ENCODE peak calls at places on chromosomes 4 and X, in ten cellular contexts. P is tibial artery, K is BE2C, V is heart left ventricle, L is brain microvascular endothelial cell, C is endothelial cell, S is mesothelial cell of epicardium, I is HFFc6, J is type B pancreatic cell, X is AG04450. Y is an unnamed sample.

GRCh38 chrX:24080670-24081069 is 25.9 kb downstream of the EIF2S3 start:
- DNase-seq in K (no peak), C (no peak), S (no peak), X (no peak), P (no peak), V (no peak), L (no peak), J (no peak), I (no peak), Y (peak)

GRCh38 chr4:110769578-110769977 is 146.7 kb upstream of the PITX2 start:
- DNase-seq in J (no peak), V (no peak), I (no peak), C (no peak), P (no peak), L (no peak), X (no peak), S (no peak), K (no peak), Y (no peak)

GRCh38 chr4:85701881-85702321 is 227.0 kb downstream of the ARHGAP24 start:
- DNase-seq in V (no peak), X (no peak), L (no peak), P (no peak), K (no peak), S (no peak), J (no peak), C (no peak), I (no peak), Y (peak)

GRCh38 chrX:72554448-72555140 is 18.0 kb downstream of the HDAC8 start:
- DNase-seq in C (peak), S (no peak), K (peak), V (no peak), I (no peak), L (peak), J (no peak), X (no peak), P (peak), Y (peak)

GRCh38 chr4:126247409-126247808 is 932.7 kb downstream of the FAT4 start:
- DNase-seq in V (no peak), J (no peak), P (no peak), X (no peak), L (no peak), C (no peak), S (no peak), K (no peak), I (no peak), Y (no peak)

GRCh38 chr4:17771284-17771908 is 10.0 kb downstream of the FAM184B start:
- DNase-seq in V (no peak), L (no peak), S (no peak), I (no peak), X (no peak), C (no peak), P (no peak), K (peak), J (no peak), Y (no peak)

GRCh38 chr4:99763635-99764101 is 53.0 kb upstream of the DAPP1 start:
- DNase-seq in K (no peak), I (peak), P (no peak), S (no peak), X (peak), V (no peak), L (peak), J (no peak), C (no peak), Y (no peak)

GRCh38 chr4:5839751-5840674 is 52.9 kb downstream of the CRMP1 start:
- DNase-seq in X (no peak), S (no peak), K (no peak), J (no peak), L (no peak), C (no peak), I (no peak), V (peak), P (no peak), Y (no peak)

GRCh38 chr4:76856183-76856969 is 41.6 kb downstream of the SOWAHB start:
- DNase-seq in J (no peak), S (no peak), X (peak), I (peak), C (no peak), L (peak), K (no peak), P (no peak), V (no peak), Y (no peak)

GRCh38 chrX:9842541-9842940 is 56.3 kb downstream of the SHROOM2 start:
- DNase-seq in J (no peak), S (no peak), P (no peak), V (no peak), X (no peak), C (no peak), I (no peak), K (no peak), L (no peak), Y (no peak)

GRCh38 chrX:71214604-71215334 is 8.3 kb upstream of the GJB1 start:
- DNase-seq in J (no peak), L (no peak), S (no peak), X (no peak), V (no peak), C (no peak), P (no peak), I (no peak), K (no peak), Y (no peak)

GRCh38 chr4:40843696-40844095 is 93.9 kb downstream of the NSUN7 start:
- DNase-seq in J (no peak), P (peak), S (no peak), C (no peak), X (no peak), L (no peak), V (no peak), K (no peak), I (no peak), Y (peak)
- TF ChIP-seq CTCF in J (peak), P (no peak), S (no peak), C (no peak), X (no peak), L (peak), V (no peak), K (peak), I (peak), Y (peak)

GRCh38 chr4:55438314-55438713 is 42.6 kb downstream of the TMEM165 start:
- DNase-seq in I (no peak), K (no peak), V (no peak), L (no peak), S (no peak), X (no peak), C (no peak), J (no peak), P (no peak), Y (no peak)

GRCh38 chr4:55437356-55437796 is 41.6 kb downstream of the TMEM165 start:
- DNase-seq in P (no peak), K (no peak), V (no peak), X (no peak), I (peak), L (peak), J (no peak), C (no peak), S (no peak), Y (no peak)

GRCh38 chr4:55431710-55432336 is 36.1 kb downstream of the TMEM165 start:
- DNase-seq in K (no peak), I (no peak), P (no peak), J (no peak), X (no peak), V (no peak), S (no peak), C (no peak), L (no peak), Y (no peak)

GRCh38 chr4:55437823-55438222 is 42.1 kb downstream of the TMEM165 start:
- DNase-seq in J (no peak), I (no peak), C (no peak), K (no peak), L (no peak), V (no peak), S (no peak), X (no peak), P (no peak), Y (no peak)

GRCh38 chr4:55435136-55435535 is 39.4 kb downstream of the TMEM165 start:
- DNase-seq in L (no peak), X (no peak), V (no peak), J (no peak), P (no peak), C (peak), S (no peak), I (peak), K (no peak), Y (peak)
- TF ChIP-seq CTCF in L (peak), X (peak), V (no peak), J (peak), P (no peak), C (peak), S (no peak), I (peak), K (peak), Y (peak)

GRCh38 chrX:53047228-53047627 is 1.4 kb upstream of the GPR173 start:
- DNase-seq in L (no peak), X (no peak), I (peak), S (no peak), C (no peak), V (no peak), K (peak), J (no peak), P (no peak), Y (no peak)
- TF ChIP-seq CTCF in L (peak), X (peak), I (peak), S (peak), C (peak), V (no peak), K (peak), J (peak), P (no peak), Y (no peak)

DNA sequence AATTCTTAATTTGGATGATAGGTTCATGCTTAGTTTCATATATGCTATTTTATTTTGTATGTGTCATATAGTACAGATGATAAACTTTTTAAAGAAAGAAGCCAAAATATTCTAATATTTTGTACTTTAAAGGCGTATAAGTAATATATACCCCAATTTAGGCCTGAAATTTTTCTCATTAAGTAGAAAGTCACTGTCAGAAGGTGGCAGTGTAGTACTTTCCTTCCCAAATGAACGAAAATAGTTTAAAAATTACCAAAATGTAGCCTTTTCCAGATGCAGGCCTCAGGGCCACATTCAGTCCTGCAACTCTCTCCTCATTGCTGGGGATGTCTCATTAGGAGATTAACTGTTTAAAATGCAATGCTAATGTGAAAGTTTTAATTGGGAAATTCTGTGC is 1263.6 kb downstream of the C4orf33 start:
- DNase-seq in S (no peak), P (no peak), C (no peak), X (no peak), J (no peak), I (peak), L (peak), K (no peak), V (no peak), Y (no peak)
- TF ChIP-seq CTCF in S (no peak), P (no peak), C (peak), X (peak), J (peak), I (peak), L (peak), K (peak), V (no peak), Y (no peak)

Y was measured in GM12865.